ENCODE peak calls at places on chromosomes 11 and 22, in ten cellular contexts. One of them, this sample, is unnamed.

GRCh38 chr11:76337469-76337868 is 43.5 kb downstream of the THAP12 start:
- DNase-seq in astrocyte of the spinal cord: no peak
- DNase-seq in right atrium auricular region: no peak
- DNase-seq in kidney tubule cell: no peak
- DNase-seq in KBM-7: no peak
- DNase-seq in glutamatergic neuron: no peak
- DNase-seq in stimulated activated CD4-positive, alpha-beta T cell treated with anti-CD3 and anti-CD28 coated beads, Interleukin-2, amount 100 ng/mL, for 24 hours: no peak
- DNase-seq in GM04503: no peak
- DNase-seq in RCC 7860: no peak
- DNase-seq in tibial nerve: no peak
- DNase-seq in this sample: no peak

GRCh38 chr11:78525720-78526119 is 48.9 kb downstream of the NARS2 start:
- DNase-seq in astrocyte of the spinal cord: no peak
- DNase-seq in right atrium auricular region: no peak
- DNase-seq in kidney tubule cell: no peak
- DNase-seq in KBM-7: no peak
- DNase-seq in glutamatergic neuron: no peak
- DNase-seq in stimulated activated CD4-positive, alpha-beta T cell treated with anti-CD3 and anti-CD28 coated beads, Interleukin-2, amount 100 ng/mL, for 24 hours: no peak
- DNase-seq in GM04503: no peak
- DNase-seq in RCC 7860: no peak
- DNase-seq in tibial nerve: no peak
- DNase-seq in this sample: no peak

GRCh38 chr11:88689548-88690240 is 352.2 kb upstream of the CTSC start:
- DNase-seq in astrocyte of the spinal cord: no peak
- DNase-seq in right atrium auricular region: no peak
- DNase-seq in kidney tubule cell: no peak
- DNase-seq in KBM-7: no peak
- DNase-seq in glutamatergic neuron: no peak
- DNase-seq in stimulated activated CD4-positive, alpha-beta T cell treated with anti-CD3 and anti-CD28 coated beads, Interleukin-2, amount 100 ng/mL, for 24 hours: no peak
- DNase-seq in GM04503: no peak
- DNase-seq in RCC 7860: no peak
- DNase-seq in tibial nerve: no peak
- DNase-seq in this sample: no peak

GRCh38 chr11:58392741-58393140 is 13.9 kb downstream of the OR5B3 start:
- DNase-seq in astrocyte of the spinal cord: no peak
- DNase-seq in right atrium auricular region: no peak
- DNase-seq in kidney tubule cell: peak; percentile 39
- DNase-seq in KBM-7: no peak
- DNase-seq in glutamatergic neuron: no peak
- DNase-seq in stimulated activated CD4-positive, alpha-beta T cell treated with anti-CD3 and anti-CD28 coated beads, Interleukin-2, amount 100 ng/mL, for 24 hours: no peak
- DNase-seq in GM04503: no peak
- DNase-seq in RCC 7860: no peak
- DNase-seq in tibial nerve: no peak
- DNase-seq in this sample: no peak

GRCh38 chr11:68212421-68213134 is 518 bp downstream of the KMT5B start:
- DNase-seq in astrocyte of the spinal cord: peak; percentile 66
- DNase-seq in right atrium auricular region: peak; percentile 76
- DNase-seq in kidney tubule cell: peak; percentile 77
- DNase-seq in KBM-7: peak; percentile 72
- DNase-seq in glutamatergic neuron: peak; percentile 76
- DNase-seq in stimulated activated CD4-positive, alpha-beta T cell treated with anti-CD3 and anti-CD28 coated beads, Interleukin-2, amount 100 ng/mL, for 24 hours: peak; percentile 58
- DNase-seq in GM04503: no peak
- DNase-seq in RCC 7860: peak; percentile 32
- DNase-seq in tibial nerve: peak; percentile 55
- DNase-seq in this sample: peak; percentile 48

GRCh38 chr11:110469101-110469500 is 39.4 kb downstream of the FDX1 start:
- DNase-seq in astrocyte of the spinal cord: no peak
- DNase-seq in right atrium auricular region: no peak
- DNase-seq in kidney tubule cell: no peak
- DNase-seq in KBM-7: no peak
- DNase-seq in glutamatergic neuron: no peak
- DNase-seq in stimulated activated CD4-positive, alpha-beta T cell treated with anti-CD3 and anti-CD28 coated beads, Interleukin-2, amount 100 ng/mL, for 24 hours: no peak
- DNase-seq in GM04503: no peak
- DNase-seq in RCC 7860: no peak
- DNase-seq in tibial nerve: no peak
- DNase-seq in this sample: no peak

GRCh38 chr22:45064313-45065268 is 54.8 kb upstream of the PHF21B start:
- DNase-seq in astrocyte of the spinal cord: peak; percentile 87
- DNase-seq in right atrium auricular region: no peak
- DNase-seq in kidney tubule cell: peak; percentile 18
- DNase-seq in KBM-7: no peak
- DNase-seq in glutamatergic neuron: no peak
- DNase-seq in stimulated activated CD4-positive, alpha-beta T cell treated with anti-CD3 and anti-CD28 coated beads, Interleukin-2, amount 100 ng/mL, for 24 hours: peak; percentile 64
- DNase-seq in GM04503: peak; percentile 39
- DNase-seq in RCC 7860: peak; percentile 47
- DNase-seq in tibial nerve: no peak
- DNase-seq in this sample: peak; percentile 21

GRCh38 chr11:68049509-68050370 is 10.9 kb downstream of the TCIRG1 start:
- DNase-seq in astrocyte of the spinal cord: peak; percentile 59
- DNase-seq in right atrium auricular region: no peak
- DNase-seq in kidney tubule cell: peak; percentile 55
- DNase-seq in KBM-7: no peak
- DNase-seq in glutamatergic neuron: no peak
- DNase-seq in stimulated activated CD4-positive, alpha-beta T cell treated with anti-CD3 and anti-CD28 coated beads, Interleukin-2, amount 100 ng/mL, for 24 hours: no peak
- DNase-seq in GM04503: no peak
- DNase-seq in RCC 7860: no peak
- DNase-seq in tibial nerve: no peak
- DNase-seq in this sample: no peak

GRCh38 chr22:43035250-43035649 is 20.3 kb upstream of the PACSIN2 start:
- DNase-seq in astrocyte of the spinal cord: no peak
- DNase-seq in right atrium auricular region: no peak
- DNase-seq in kidney tubule cell: no peak
- DNase-seq in KBM-7: no peak
- DNase-seq in glutamatergic neuron: peak; percentile 26
- DNase-seq in stimulated activated CD4-positive, alpha-beta T cell treated with anti-CD3 and anti-CD28 coated beads, Interleukin-2, amount 100 ng/mL, for 24 hours: no peak
- DNase-seq in GM04503: no peak
- DNase-seq in RCC 7860: no peak
- DNase-seq in tibial nerve: no peak
- DNase-seq in this sample: no peak

GRCh38 chr11:12382451-12382850 is 5.1 kb downstream of the PARVA start:
- DNase-seq in astrocyte of the spinal cord: no peak
- DNase-seq in right atrium auricular region: no peak
- DNase-seq in kidney tubule cell: no peak
- DNase-seq in KBM-7: no peak
- DNase-seq in glutamatergic neuron: no peak
- DNase-seq in stimulated activated CD4-positive, alpha-beta T cell treated with anti-CD3 and anti-CD28 coated beads, Interleukin-2, amount 100 ng/mL, for 24 hours: no peak
- DNase-seq in GM04503: no peak
- DNase-seq in RCC 7860: no peak
- DNase-seq in tibial nerve: no peak
- DNase-seq in this sample: no peak

GRCh38 chr11:84714316-84714780 is 912.8 kb downstream of the DLG2 start:
- DNase-seq in astrocyte of the spinal cord: peak; percentile 34
- DNase-seq in right atrium auricular region: no peak
- DNase-seq in kidney tubule cell: peak; percentile 68
- DNase-seq in KBM-7: peak; percentile 90
- DNase-seq in glutamatergic neuron: peak; percentile 33
- DNase-seq in stimulated activated CD4-positive, alpha-beta T cell treated with anti-CD3 and anti-CD28 coated beads, Interleukin-2, amount 100 ng/mL, for 24 hours: no peak
- DNase-seq in GM04503: no peak
- DNase-seq in RCC 7860: peak; percentile 41
- DNase-seq in tibial nerve: no peak
- DNase-seq in this sample: no peak

GRCh38 chr11:70000228-70000627 is 77.9 kb upstream of the ANO1 start:
- DNase-seq in astrocyte of the spinal cord: no peak
- DNase-seq in right atrium auricular region: no peak
- DNase-seq in kidney tubule cell: no peak
- DNase-seq in KBM-7: no peak
- DNase-seq in glutamatergic neuron: no peak
- DNase-seq in stimulated activated CD4-positive, alpha-beta T cell treated with anti-CD3 and anti-CD28 coated beads, Interleukin-2, amount 100 ng/mL, for 24 hours: no peak
- DNase-seq in GM04503: no peak
- DNase-seq in RCC 7860: no peak
- DNase-seq in tibial nerve: no peak
- DNase-seq in this sample: no peak

GRCh38 chr11:114886644-114887259 is 208.4 kb downstream of the NXPE2 start:
- DNase-seq in astrocyte of the spinal cord: no peak
- DNase-seq in right atrium auricular region: no peak
- DNase-seq in kidney tubule cell: no peak
- DNase-seq in KBM-7: no peak
- DNase-seq in glutamatergic neuron: no peak
- DNase-seq in stimulated activated CD4-positive, alpha-beta T cell treated with anti-CD3 and anti-CD28 coated beads, Interleukin-2, amount 100 ng/mL, for 24 hours: no peak
- DNase-seq in GM04503: no peak
- DNase-seq in RCC 7860: no peak
- DNase-seq in tibial nerve: no peak
- DNase-seq in this sample: no peak

GRCh38 chr22:44337658-44338004 is 24.9 kb upstream of the SHISAL1 start:
- DNase-seq in astrocyte of the spinal cord: peak; percentile 59
- DNase-seq in right atrium auricular region: peak; percentile 76
- DNase-seq in kidney tubule cell: peak; percentile 37
- DNase-seq in KBM-7: no peak
- DNase-seq in glutamatergic neuron: peak; percentile 47
- DNase-seq in stimulated activated CD4-positive, alpha-beta T cell treated with anti-CD3 and anti-CD28 coated beads, Interleukin-2, amount 100 ng/mL, for 24 hours: no peak
- DNase-seq in GM04503: no peak
- DNase-seq in RCC 7860: peak; percentile 43
- DNase-seq in tibial nerve: no peak
- DNase-seq in this sample: no peak

GRCh38 chr11:129637473-129637872 is 178.2 kb upstream of the TMEM45B start:
- DNase-seq in astrocyte of the spinal cord: peak; percentile 32
- DNase-seq in right atrium auricular region: no peak
- DNase-seq in kidney tubule cell: peak; percentile 62
- DNase-seq in KBM-7: no peak
- DNase-seq in glutamatergic neuron: no peak
- DNase-seq in stimulated activated CD4-positive, alpha-beta T cell treated with anti-CD3 and anti-CD28 coated beads, Interleukin-2, amount 100 ng/mL, for 24 hours: no peak
- DNase-seq in GM04503: no peak
- DNase-seq in RCC 7860: peak; percentile 72
- DNase-seq in tibial nerve: no peak
- DNase-seq in this sample: no peak

GRCh38 chr11:87355614-87356013 is 317.9 kb downstream of the TMEM135 start:
- DNase-seq in astrocyte of the spinal cord: no peak
- DNase-seq in right atrium auricular region: no peak
- DNase-seq in kidney tubule cell: no peak
- DNase-seq in KBM-7: no peak
- DNase-seq in glutamatergic neuron: no peak
- DNase-seq in stimulated activated CD4-positive, alpha-beta T cell treated with anti-CD3 and anti-CD28 coated beads, Interleukin-2, amount 100 ng/mL, for 24 hours: no peak
- DNase-seq in GM04503: no peak
- DNase-seq in RCC 7860: no peak
- DNase-seq in tibial nerve: no peak
- DNase-seq in this sample: no peak

GRCh38 chr11:2174361-2174760 is 2.7 kb upstream of the TH start:
- DNase-seq in astrocyte of the spinal cord: no peak
- DNase-seq in right atrium auricular region: no peak
- DNase-seq in kidney tubule cell: no peak
- DNase-seq in KBM-7: no peak
- DNase-seq in glutamatergic neuron: no peak
- DNase-seq in stimulated activated CD4-positive, alpha-beta T cell treated with anti-CD3 and anti-CD28 coated beads, Interleukin-2, amount 100 ng/mL, for 24 hours: no peak
- DNase-seq in GM04503: no peak
- DNase-seq in RCC 7860: no peak
- DNase-seq in tibial nerve: no peak
- DNase-seq in this sample: no peak

GRCh38 chr11:95230054-95231034 is 658 bp downstream of the SESN3 start:
- DNase-seq in astrocyte of the spinal cord: peak; percentile 30
- DNase-seq in right atrium auricular region: peak; percentile 64
- DNase-seq in kidney tubule cell: peak; percentile 16
- DNase-seq in KBM-7: peak; percentile 33
- DNase-seq in glutamatergic neuron: peak; percentile 63
- DNase-seq in stimulated activated CD4-positive, alpha-beta T cell treated with anti-CD3 and anti-CD28 coated beads, Interleukin-2, amount 100 ng/mL, for 24 hours: peak; percentile 42
- DNase-seq in GM04503: no peak
- DNase-seq in RCC 7860: no peak
- DNase-seq in tibial nerve: no peak
- DNase-seq in this sample: peak; percentile 21

GRCh38 chr11:57513911-57514537 is 1.5 kb downstream of the SLC43A1 start:
- DNase-seq in astrocyte of the spinal cord: peak; percentile 22
- DNase-seq in right atrium auricular region: peak; percentile 72
- DNase-seq in kidney tubule cell: no peak
- DNase-seq in KBM-7: peak; percentile 64
- DNase-seq in glutamatergic neuron: peak; percentile 42
- DNase-seq in stimulated activated CD4-positive, alpha-beta T cell treated with anti-CD3 and anti-CD28 coated beads, Interleukin-2, amount 100 ng/mL, for 24 hours: peak; percentile 44
- DNase-seq in GM04503: no peak
- DNase-seq in RCC 7860: no peak
- DNase-seq in tibial nerve: peak; percentile 20
- DNase-seq in this sample: no peak

GRCh38 chr11:122756417-122756816 is 81.9 kb upstream of the CRTAM start:
- DNase-seq in astrocyte of the spinal cord: no peak
- DNase-seq in right atrium auricular region: peak; percentile 61
- DNase-seq in kidney tubule cell: no peak
- DNase-seq in KBM-7: peak; percentile 89
- DNase-seq in glutamatergic neuron: no peak
- DNase-seq in stimulated activated CD4-positive, alpha-beta T cell treated with anti-CD3 and anti-CD28 coated beads, Interleukin-2, amount 100 ng/mL, for 24 hours: no peak
- DNase-seq in GM04503: no peak
- DNase-seq in RCC 7860: no peak
- DNase-seq in tibial nerve: no peak
- DNase-seq in this sample: no peak

GRCh38 chr22:47282851-47283250 is 520.4 kb downstream of the TBC1D22A start:
- DNase-seq in astrocyte of the spinal cord: no peak
- DNase-seq in right atrium auricular region: no peak
- DNase-seq in kidney tubule cell: no peak
- DNase-seq in KBM-7: no peak
- DNase-seq in glutamatergic neuron: no peak
- DNase-seq in stimulated activated CD4-positive, alpha-beta T cell treated with anti-CD3 and anti-CD28 coated beads, Interleukin-2, amount 100 ng/mL, for 24 hours: no peak
- DNase-seq in GM04503: no peak
- DNase-seq in RCC 7860: no peak
- DNase-seq in tibial nerve: no peak
- DNase-seq in this sample: no peak

GRCh38 chr22:37001826-37002225 is 17.4 kb downstream of the TST start:
- DNase-seq in astrocyte of the spinal cord: no peak
- DNase-seq in right atrium auricular region: no peak
- DNase-seq in kidney tubule cell: no peak
- DNase-seq in KBM-7: no peak
- DNase-seq in glutamatergic neuron: no peak
- DNase-seq in stimulated activated CD4-positive, alpha-beta T cell treated with anti-CD3 and anti-CD28 coated beads, Interleukin-2, amount 100 ng/mL, for 24 hours: no peak
- DNase-seq in GM04503: no peak
- DNase-seq in RCC 7860: no peak
- DNase-seq in tibial nerve: no peak
- DNase-seq in this sample: no peak

GRCh38 chr11:36131719-36132349 is 157.4 kb downstream of the COMMD9 start:
- DNase-seq in astrocyte of the spinal cord: peak; percentile 65
- DNase-seq in right atrium auricular region: no peak
- DNase-seq in kidney tubule cell: peak; percentile 29
- DNase-seq in KBM-7: peak; percentile 43
- DNase-seq in glutamatergic neuron: peak; percentile 72
- DNase-seq in stimulated activated CD4-positive, alpha-beta T cell treated with anti-CD3 and anti-CD28 coated beads, Interleukin-2, amount 100 ng/mL, for 24 hours: no peak
- DNase-seq in GM04503: no peak
- DNase-seq in RCC 7860: no peak
- DNase-seq in tibial nerve: peak; percentile 72
- DNase-seq in this sample: no peak

GRCh38 chr22:37549704-37550059 is 10.6 kb upstream of the CDC42EP1 start:
- DNase-seq in astrocyte of the spinal cord: peak; percentile 69
- DNase-seq in right atrium auricular region: no peak
- DNase-seq in kidney tubule cell: peak; percentile 63
- DNase-seq in KBM-7: no peak
- DNase-seq in glutamatergic neuron: no peak
- DNase-seq in stimulated activated CD4-positive, alpha-beta T cell treated with anti-CD3 and anti-CD28 coated beads, Interleukin-2, amount 100 ng/mL, for 24 hours: no peak
- DNase-seq in GM04503: no peak
- DNase-seq in RCC 7860: peak; percentile 16
- DNase-seq in tibial nerve: no peak
- DNase-seq in this sample: no peak

GRCh38 chr11:78791254-78791653 is 216.6 kb upstream of the NARS2 start:
- DNase-seq in astrocyte of the spinal cord: no peak
- DNase-seq in right atrium auricular region: no peak
- DNase-seq in kidney tubule cell: no peak
- DNase-seq in KBM-7: no peak
- DNase-seq in glutamatergic neuron: no peak
- DNase-seq in stimulated activated CD4-positive, alpha-beta T cell treated with anti-CD3 and anti-CD28 coated beads, Interleukin-2, amount 100 ng/mL, for 24 hours: no peak
- DNase-seq in GM04503: no peak
- DNase-seq in RCC 7860: no peak
- DNase-seq in tibial nerve: no peak
- DNase-seq in this sample: no peak

GRCh38 chr11:27701262-27702105 is 1.2 kb upstream of the BDNF start:
- DNase-seq in astrocyte of the spinal cord: peak; percentile 83
- DNase-seq in right atrium auricular region: no peak
- DNase-seq in kidney tubule cell: peak; percentile 55
- DNase-seq in KBM-7: peak; percentile 40
- DNase-seq in glutamatergic neuron: peak; percentile 27
- DNase-seq in stimulated activated CD4-positive, alpha-beta T cell treated with anti-CD3 and anti-CD28 coated beads, Interleukin-2, amount 100 ng/mL, for 24 hours: no peak
- DNase-seq in GM04503: no peak
- DNase-seq in RCC 7860: peak; percentile 39
- DNase-seq in tibial nerve: no peak
- DNase-seq in this sample: no peak

GRCh38 chr11:100824041-100824440 is 137.0 kb downstream of the ARHGAP42 start:
- DNase-seq in astrocyte of the spinal cord: no peak
- DNase-seq in right atrium auricular region: no peak
- DNase-seq in kidney tubule cell: peak; percentile 53
- DNase-seq in KBM-7: no peak
- DNase-seq in glutamatergic neuron: no peak
- DNase-seq in stimulated activated CD4-positive, alpha-beta T cell treated with anti-CD3 and anti-CD28 coated beads, Interleukin-2, amount 100 ng/mL, for 24 hours: no peak
- DNase-seq in GM04503: no peak
- DNase-seq in RCC 7860: no peak
- DNase-seq in tibial nerve: no peak
- DNase-seq in this sample: no peak

GRCh38 chr11:122981388-122982264 is at the start of gene BSX:
- DNase-seq in astrocyte of the spinal cord: peak; percentile 47
- DNase-seq in right atrium auricular region: no peak
- DNase-seq in kidney tubule cell: peak; percentile 51
- DNase-seq in KBM-7: peak; percentile 63
- DNase-seq in glutamatergic neuron: peak; percentile 55
- DNase-seq in stimulated activated CD4-positive, alpha-beta T cell treated with anti-CD3 and anti-CD28 coated beads, Interleukin-2, amount 100 ng/mL, for 24 hours: peak; percentile 65
- DNase-seq in GM04503: no peak
- DNase-seq in RCC 7860: no peak
- DNase-seq in tibial nerve: no peak
- DNase-seq in this sample: no peak